ENCODE peak calls at places on chromosomes 4 and X, in five cellular contexts. O is transverse colon, N is SK-N-MC, B is GM23338, E is K562. S is an unnamed sample.

GRCh38 chrX:111652719-111653118 is 28.3 kb upstream of the ALG13 start:
- DNase-seq in O (no peak), N (no peak), B (peak; percentile 16), E (no peak), S (no peak)

GRCh38 chr4:76691767-76692689 is 205.9 kb downstream of the SOWAHB start:
- DNase-seq in O (peak; percentile 37), N (no peak), B (no peak), E (no peak), S (no peak)

GRCh38 chrX:49171752-49172279 is at the start of gene PLP2:
- DNase-seq in O (peak; percentile 79), N (no peak), B (peak; percentile 21), E (peak; percentile 52), S (peak; percentile 58)

GRCh38 chr4:189202869-189203271 is 737.8 kb upstream of the FRG1 start:
- DNase-seq in O (no peak), N (no peak), B (peak; percentile 2), E (no peak), S (no peak)

GRCh38 chrX:102154900-102155805 is 624 bp downstream of the BEX5 start:
- DNase-seq in O (peak; percentile 13), N (no peak), B (peak; percentile 11), E (no peak), S (peak; percentile 25)

GRCh38 chrX:136752796-136753195 is 27.9 kb downstream of the ARHGEF6 start:
- DNase-seq in O (no peak), N (no peak), B (no peak), E (no peak), S (no peak)

GRCh38 chr4:10701702-10702460 is 17.3 kb upstream of the CLNK start:
- DNase-seq in O (no peak), N (no peak), B (no peak), E (no peak), S (no peak)

GRCh38 chrX:47483310-47484268 is 567 bp upstream of the ZNF41 start:
- DNase-seq in O (peak; percentile 16), N (no peak), B (peak; percentile 22), E (no peak), S (no peak)

GRCh38 chr4:176726803-176727202 is 65.9 kb downstream of the VEGFC start:
- DNase-seq in O (no peak), N (no peak), B (no peak), E (no peak), S (no peak)

GRCh38 chrX:139826065-139827044 is 106.5 kb downstream of the ATP11C start:
- DNase-seq in O (no peak), N (no peak), B (no peak), E (no peak), S (no peak)

GRCh38 chr4:111641813-111642579 is 503.3 kb upstream of the FAM241A start:
- DNase-seq in O (peak; percentile 52), N (peak; percentile 93), B (peak; percentile 93), E (peak; percentile 33), S (peak; percentile 49)

GRCh38 chrX:134572816-134573682 is 85.2 kb downstream of the PLAC1 start:
- DNase-seq in O (no peak), N (no peak), B (no peak), E (no peak), S (no peak)

GRCh38 chrX:47854474-47854873 is 17.8 kb downstream of the ZNF81 start:
- DNase-seq in O (peak; percentile 36), N (no peak), B (peak; percentile 31), E (no peak), S (peak; percentile 44)

GRCh38 chr4:106775636-106776035 is 260.5 kb downstream of the DKK2 start:
- DNase-seq in O (no peak), N (peak; percentile 18), B (no peak), E (no peak), S (no peak)

GRCh38 chr4:89119836-89120235 is 8.5 kb downstream of the TIGD2 start:
- DNase-seq in O (no peak), N (no peak), B (no peak), E (no peak), S (no peak)

GRCh38 chr4:162241857-162242256 is 78.1 kb upstream of the FSTL5 start:
- DNase-seq in O (no peak), N (peak; percentile 16), B (no peak), E (no peak), S (no peak)

GRCh38 chrX:276588-277171 is 4.5 kb upstream of the PLCXD1 start:
- DNase-seq in O (peak; percentile 49), N (no peak), B (no peak), E (peak; percentile 46), S (peak; percentile 67)

DNA sequence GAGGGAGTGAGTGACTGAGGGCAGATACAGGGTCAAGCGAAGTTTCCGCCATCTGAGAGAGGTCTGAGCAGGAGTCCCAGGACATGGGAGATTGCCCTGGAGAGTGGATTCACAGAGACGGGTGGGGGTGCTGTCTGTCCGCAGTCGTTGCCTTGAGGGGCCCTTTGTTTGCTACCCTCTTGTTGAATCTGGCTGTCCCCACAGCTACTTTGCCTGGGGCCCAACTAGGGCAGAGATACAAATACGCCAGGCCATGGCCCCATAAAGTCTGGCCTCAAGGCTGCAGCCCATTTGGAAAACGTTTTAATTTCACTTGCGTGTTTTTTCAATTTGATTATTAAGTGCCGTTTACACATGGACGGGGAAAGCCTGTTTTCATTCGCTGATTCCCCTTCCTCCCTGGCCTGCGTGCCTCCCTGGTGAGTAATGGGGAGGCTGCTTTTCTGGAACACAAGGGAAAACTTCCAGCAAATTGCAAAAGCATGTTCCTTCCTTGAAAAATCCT is 134.4 kb downstream of the SMIM20 start:
- DNase-seq in O (peak; percentile 30), N (no peak), B (no peak), E (no peak), S (no peak)
- TF ChIP-seq POLR2AphosphoS5 in O (peak; percentile 56), N (no peak), B (no peak), E (no peak), S (peak; percentile 81)

DNA sequence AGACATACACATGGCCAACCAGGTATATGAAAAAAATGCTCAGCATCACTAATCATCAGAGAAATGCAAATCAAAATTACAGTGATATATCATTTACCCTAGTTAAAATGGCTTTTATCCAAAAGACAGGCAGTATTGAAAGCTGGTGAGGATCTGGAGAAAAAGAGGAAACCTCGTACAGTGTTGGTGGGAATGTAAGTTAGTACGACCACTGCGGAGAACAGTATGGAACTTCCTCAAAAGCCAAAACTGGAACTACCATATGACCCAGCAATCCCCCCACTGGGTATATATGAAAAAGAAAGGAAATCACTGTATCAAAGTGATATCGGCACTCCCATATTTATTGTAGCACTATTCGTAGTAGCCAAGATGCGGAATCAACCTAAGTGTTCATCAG is 23.4 kb downstream of the ABHD18 start:
- DNase-seq in O (no peak), N (no peak), B (no peak), E (no peak), S (no peak)
- H3K27ac ChIP-seq in O (no peak overlapping the region), N (no peak overlapping the region), B (no peak overlapping the region), E (no peak overlapping the region), S (no peak overlapping the region)

GRCh38 chrX:107683931-107684330 is 55.6 kb downstream of the PRPS1 start:
- DNase-seq in O (no peak), N (no peak), B (no peak), E (no peak), S (no peak)

GRCh38 chrX:107686792-107687191 is 58.5 kb downstream of the PRPS1 start:
- DNase-seq in O (no peak), N (no peak), B (no peak), E (no peak), S (no peak)

GRCh38 chrX:107683124-107683895 is 55.0 kb downstream of the PRPS1 start:
- DNase-seq in O (peak; percentile 16), N (no peak), B (no peak), E (no peak), S (peak; percentile 45)

GRCh38 chrX:107686026-107686425 is 57.7 kb downstream of the PRPS1 start:
- DNase-seq in O (no peak), N (no peak), B (no peak), E (no peak), S (no peak)

GRCh38 chrX:107684956-107685385 is 56.7 kb downstream of the PRPS1 start:
- DNase-seq in O (peak; percentile 60), N (no peak), B (peak; percentile 36), E (peak; percentile 75), S (peak; percentile 91)
- TF ChIP-seq POLR2AphosphoS5 in O (peak; percentile 31), N (no peak), B (no peak), E (no peak), S (peak; percentile 0)

GRCh38 chrX:130769835-130770234 is 133.2 kb downstream of the ENOX2 start:
- DNase-seq in O (no peak), N (no peak), B (no peak), E (no peak), S (no peak)
- H3K27ac ChIP-seq in O (no peak overlapping the region), N (no peak overlapping the region), B (no peak overlapping the region), E (no peak overlapping the region), S (no peak overlapping the region)

GRCh38 chr4:185552254-185552653 is 16.9 kb upstream of the PDLIM3 start:
- DNase-seq in O (no peak), N (no peak), B (no peak), E (no peak), S (no peak)

GRCh38 chr4:185550933-185551332 is 15.6 kb upstream of the PDLIM3 start:
- DNase-seq in O (no peak), N (no peak), B (no peak), E (no peak), S (no peak)

GRCh38 chr4:185542626-185543336 is 7.5 kb upstream of the PDLIM3 start:
- DNase-seq in O (peak; percentile 58), N (no peak), B (no peak), E (no peak), S (peak; percentile 34)

GRCh38 chr4:185549095-185549494 is 13.8 kb upstream of the PDLIM3 start:
- DNase-seq in O (no peak), N (no peak), B (no peak), E (no peak), S (no peak)

DNA sequence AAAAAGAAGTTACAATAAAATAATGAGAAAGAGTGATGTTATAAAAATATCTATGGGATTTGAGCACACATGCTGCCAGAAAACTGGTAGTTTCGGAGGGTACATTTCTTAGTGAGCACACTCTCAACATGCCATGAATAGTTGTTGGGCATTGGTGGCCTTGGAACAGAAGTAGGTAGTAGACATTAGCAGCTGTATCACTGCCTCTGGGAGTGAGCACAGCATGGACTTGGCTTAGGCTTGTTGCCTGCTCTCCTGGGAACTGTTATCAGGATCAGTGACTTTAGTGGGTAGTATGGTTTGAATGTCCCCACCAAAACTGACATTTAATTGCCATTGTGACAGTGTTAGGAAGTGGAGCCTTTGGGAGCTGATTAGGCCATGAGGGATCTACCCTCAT is 13.3 kb upstream of the PDLIM3 start:
- DNase-seq in O (no peak), N (no peak), B (no peak), E (no peak), S (no peak)
- TF ChIP-seq POLR2AphosphoS5 in O (no peak), N (no peak), B (no peak), E (no peak), S (no peak)

GRCh38 chrX:73916489-73916888 is 353.5 kb downstream of the CHIC1 start:
- DNase-seq in O (no peak), N (no peak), B (no peak), E (no peak), S (no peak)
- H3K27ac ChIP-seq in O (no peak overlapping the region), N (peak overlapping the region; percentile 87), B (peak overlapping the region; percentile 67), E (no peak overlapping the region), S (no peak overlapping the region)

DNA sequence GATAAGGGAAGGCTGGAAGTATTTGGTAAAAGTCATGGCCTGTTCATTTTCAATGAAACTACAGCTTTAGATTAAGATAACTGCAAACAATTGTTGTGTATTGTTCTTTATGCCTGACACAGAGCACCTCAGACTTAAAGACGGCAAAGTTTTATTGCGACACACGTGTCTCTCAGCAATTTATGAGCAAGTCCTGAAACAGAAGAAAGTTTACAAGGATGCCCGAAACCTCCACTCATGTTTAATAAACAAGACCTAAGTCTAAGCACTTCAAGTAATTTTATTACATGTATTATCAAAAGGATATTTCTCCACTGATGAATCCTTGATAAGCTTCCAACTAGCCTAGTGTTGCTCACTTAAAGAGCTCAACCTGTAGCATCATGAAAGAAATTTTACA is 51.0 kb downstream of the DHX15 start:
- DNase-seq in O (no peak), N (no peak), B (no peak), E (no peak), S (no peak)
- TF ChIP-seq POLR2AphosphoS5 in O (no peak), N (no peak), B (no peak), E (no peak), S (no peak)